ENCODE peak calls at places on chromosomes 7 and 10, in six cellular contexts. S, W, C, Z, Y and R are unnamed samples.

GRCh38 chr7:81470084-81470723 is 299.6 kb downstream of the HGF start:
- DNase-seq in S (peak), W (peak), C (peak), Z (peak), Y (peak), R (no peak)

GRCh38 chr10:123878666-123879311 is 12.8 kb downstream of the CPXM2 start:
- DNase-seq in S (no peak), W (no peak), C (no peak), Z (no peak), Y (no peak), R (no peak)

GRCh38 chr7:56157238-56157790 is 41.1 kb upstream of the NUPR2 start:
- DNase-seq in S (no peak), W (no peak), C (no peak), Z (no peak), Y (no peak), R (no peak)

GRCh38 chr7:72437610-72438009 is 25.5 kb upstream of the CALN1 start:
- DNase-seq in S (no peak), W (no peak), C (no peak), Z (no peak), Y (no peak), R (no peak)

GRCh38 chr7:68684246-68684850 is 913.9 kb upstream of the AUTS2 start:
- DNase-seq in S (no peak), W (no peak), C (no peak), Z (no peak), Y (no peak), R (no peak)

GRCh38 chr10:51176976-51177690 is 102.8 kb downstream of the PRKG1 start:
- DNase-seq in S (no peak), W (no peak), C (peak), Z (no peak), Y (no peak), R (no peak)

GRCh38 chr7:12747687-12748306 is 60.4 kb downstream of the ARL4A start:
- DNase-seq in S (no peak), W (no peak), C (no peak), Z (no peak), Y (no peak), R (no peak)

GRCh38 chr7:98283887-98284222 is 2.4 kb downstream of the BRI3 start:
- DNase-seq in S (no peak), W (no peak), C (no peak), Z (no peak), Y (no peak), R (no peak)

GRCh38 chr10:74822583-74823089 is 3.8 kb upstream of the KAT6B start:
- DNase-seq in S (no peak), W (no peak), C (no peak), Z (no peak), Y (no peak), R (no peak)

GRCh38 chr7:98283127-98283886 is 1.8 kb downstream of the BRI3 start:
- DNase-seq in S (no peak), W (no peak), C (peak), Z (no peak), Y (peak), R (no peak)

GRCh38 chr10:11270135-11270857 is 252.6 kb downstream of the CELF2 start:
- DNase-seq in S (peak), W (peak), C (peak), Z (peak), Y (peak), R (no peak)

GRCh38 chr10:2610946-2611345 is 456.4 kb upstream of the PFKP start:
- DNase-seq in S (no peak), W (no peak), C (no peak), Z (no peak), Y (no peak), R (no peak)

GRCh38 chr7:47576031-47576908 is 5.6 kb downstream of the TNS3 start:
- DNase-seq in S (no peak), W (peak), C (peak), Z (no peak), Y (peak), R (no peak)

GRCh38 chr10:89158446-89158845 is 48.7 kb downstream of the CH25H start:
- DNase-seq in S (no peak), W (no peak), C (no peak), Z (no peak), Y (no peak), R (no peak)

GRCh38 chr7:21617916-21618390 is 75.1 kb downstream of the DNAH11 start:
- DNase-seq in S (peak), W (peak), C (peak), Z (no peak), Y (peak), R (peak)

GRCh38 chr10:121792198-121792597 is 135.6 kb downstream of the ATE1 start:
- DNase-seq in S (no peak), W (no peak), C (peak), Z (no peak), Y (no peak), R (no peak)

GRCh38 chr10:120477006-120477722 is 20.1 kb downstream of the PLPP4 start:
- DNase-seq in S (peak), W (no peak), C (peak), Z (no peak), Y (no peak), R (no peak)

GRCh38 chr7:98992076-98992475 is 113.7 kb downstream of the TRRAP start:
- DNase-seq in S (no peak), W (no peak), C (no peak), Z (no peak), Y (peak), R (no peak)

GRCh38 chr10:85124592-85124991 is 796.2 kb downstream of the CCSER2 start:
- DNase-seq in S (no peak), W (no peak), C (no peak), Z (peak), Y (no peak), R (no peak)

GRCh38 chr7:39624202-39624807 is 933 bp downstream of the RALA start:
- DNase-seq in S (peak), W (no peak), C (peak), Z (no peak), Y (no peak), R (no peak)

GRCh38 chr10:48943096-48943495 is 3.5 kb upstream of the LRRC18 start:
- DNase-seq in S (no peak), W (no peak), C (no peak), Z (no peak), Y (no peak), R (no peak)

GRCh38 chr10:100684688-100685235 is 60.6 kb upstream of the PAX2 start:
- DNase-seq in S (no peak), W (no peak), C (no peak), Z (no peak), Y (no peak), R (no peak)

GRCh38 chr10:92123031-92123450 is 167.8 kb downstream of the CPEB3 start:
- DNase-seq in S (no peak), W (no peak), C (no peak), Z (no peak), Y (no peak), R (no peak)

GRCh38 chr7:84389242-84389641 is 194.7 kb upstream of the SEMA3A start:
- DNase-seq in S (no peak), W (no peak), C (no peak), Z (no peak), Y (no peak), R (no peak)

GRCh38 chr7:137751361-137752009 is 95.3 kb downstream of the DGKI start:
- DNase-seq in S (no peak), W (no peak), C (no peak), Z (no peak), Y (no peak), R (no peak)

GRCh38 chr7:88328787-88329186 is 22.1 kb upstream of the STEAP4 start:
- DNase-seq in S (no peak), W (no peak), C (no peak), Z (no peak), Y (no peak), R (no peak)

GRCh38 chr10:60107308-60107976 is 201.1 kb upstream of the CCDC6 start:
- DNase-seq in S (no peak), W (no peak), C (no peak), Z (no peak), Y (no peak), R (no peak)

GRCh38 chr7:100974021-100974420 is 4.7 kb downstream of the MUC12 start:
- DNase-seq in S (peak), W (no peak), C (peak), Z (no peak), Y (no peak), R (no peak)

GRCh38 chr7:155735442-155736118 is 76.7 kb downstream of the SHH start:
- DNase-seq in S (no peak), W (no peak), C (no peak), Z (no peak), Y (no peak), R (no peak)

GRCh38 chr7:140079121-140079536 is 16.4 kb upstream of the PARP12 start:
- DNase-seq in S (peak), W (no peak), C (peak), Z (no peak), Y (no peak), R (no peak)

GRCh38 chr7:22240904-22241571 is 115.9 kb downstream of the RAPGEF5 start:
- DNase-seq in S (no peak), W (no peak), C (no peak), Z (no peak), Y (no peak), R (no peak)

GRCh38 chr10:103772096-103772845 is 83.1 kb downstream of the SH3PXD2A start:
- DNase-seq in S (peak), W (peak), C (peak), Z (peak), Y (peak), R (peak)

GRCh38 chr10:124376411-124376810 is 42.3 kb downstream of the OAT start:
- DNase-seq in S (no peak), W (no peak), C (no peak), Z (no peak), Y (peak), R (peak)

GRCh38 chr7:158025651-158026600 is 561.7 kb downstream of the PTPRN2 start:
- DNase-seq in S (no peak), W (no peak), C (no peak), Z (no peak), Y (peak), R (no peak)

GRCh38 chr10:76185476-76186255 is 754.2 kb downstream of the LRMDA start:
- DNase-seq in S (no peak), W (no peak), C (no peak), Z (no peak), Y (no peak), R (no peak)
- H3K27ac ChIP-seq in S (no peak), W (no peak), C (no peak), Z (no peak), Y (no peak), R (no peak)

DNA sequence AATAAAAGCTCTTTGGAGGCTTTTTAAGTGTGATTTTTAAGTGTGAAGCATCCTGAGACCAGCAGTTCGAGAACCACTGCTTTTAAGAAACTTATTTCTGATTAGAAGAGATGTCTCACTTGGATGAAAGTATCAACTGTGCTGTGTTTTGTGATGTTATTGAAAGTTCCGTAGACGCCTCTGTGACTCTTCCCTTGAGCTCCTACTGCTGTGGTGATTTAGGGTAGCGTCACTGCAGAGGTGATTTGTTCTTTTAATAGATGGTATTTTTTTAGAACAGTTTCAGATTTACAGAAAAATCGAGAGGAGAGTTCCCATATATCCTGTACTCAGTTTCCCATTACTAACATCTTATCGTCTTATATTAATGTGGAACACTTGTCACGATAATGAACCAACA is 29.5 kb downstream of the FBH1 start:
- DNase-seq in S (no peak), W (no peak), C (no peak), Z (no peak), Y (no peak), R (no peak)
- H3K4me3 ChIP-seq in S (no peak), W (no peak), C (no peak), Z (no peak), Y (no peak), R (no peak)

GRCh38 chr10:5856701-5857004 is 33.0 kb downstream of the ANKRD16 start:
- DNase-seq in S (no peak), W (no peak), C (no peak), Z (no peak), Y (no peak), R (no peak)

GRCh38 chr10:5862360-5862929 is 27.2 kb downstream of the ANKRD16 start:
- DNase-seq in S (no peak), W (no peak), C (peak), Z (no peak), Y (no peak), R (no peak)

GRCh38 chr10:5860039-5860438 is 29.7 kb downstream of the ANKRD16 start:
- DNase-seq in S (no peak), W (no peak), C (no peak), Z (no peak), Y (no peak), R (no peak)

GRCh38 chr10:5858811-5859210 is 30.9 kb downstream of the ANKRD16 start:
- DNase-seq in S (no peak), W (no peak), C (no peak), Z (peak), Y (no peak), R (no peak)

DNA sequence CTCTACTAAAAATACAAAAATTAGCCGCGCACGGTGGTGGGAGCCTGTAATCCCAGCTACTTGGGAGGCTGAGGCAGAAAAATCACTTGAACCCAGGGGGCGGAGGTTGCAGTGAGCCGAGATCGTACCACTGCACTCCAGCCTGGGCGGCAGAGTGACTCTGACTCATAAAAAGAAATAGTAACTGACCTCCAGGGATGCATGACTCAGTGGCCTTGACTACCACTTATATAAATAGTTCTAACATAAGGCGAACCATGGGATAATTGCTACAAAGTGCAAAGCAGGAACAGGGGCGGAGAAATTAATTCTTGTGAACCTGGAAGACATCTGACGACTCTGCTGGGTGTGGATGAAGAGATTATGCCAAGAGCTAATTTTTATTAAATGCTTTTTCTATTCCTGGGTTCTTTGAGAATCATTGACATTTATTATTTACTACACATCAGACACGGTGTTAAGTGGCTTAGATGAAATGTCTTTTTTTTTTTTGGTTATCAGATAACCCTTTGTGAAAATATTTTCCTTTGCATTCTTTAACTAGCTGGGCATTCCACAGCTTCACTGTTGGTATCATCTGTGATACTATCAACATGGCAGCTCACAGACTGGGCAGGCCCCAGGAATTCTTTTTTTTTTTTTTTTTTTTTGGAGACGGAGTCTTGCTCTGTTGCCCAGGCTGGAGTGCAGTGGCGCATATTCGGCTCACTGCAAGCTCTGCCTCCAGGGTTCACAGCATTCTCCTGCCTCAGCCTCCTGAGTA is 28.2 kb downstream of the ANKRD16 start:
- DNase-seq in S (peak), W (no peak), C (peak), Z (no peak), Y (no peak), R (no peak)
- H3K27ac ChIP-seq in S (peak), W (no peak), C (peak), Z (no peak), Y (no peak), R (no peak)

GRCh38 chr10:67664936-67665335 is 31.1 kb downstream of the CTNNA3 start:
- DNase-seq in S (no peak), W (no peak), C (peak), Z (no peak), Y (no peak), R (no peak)

GRCh38 chr10:67662415-67662814 is 33.6 kb downstream of the CTNNA3 start:
- DNase-seq in S (no peak), W (no peak), C (no peak), Z (no peak), Y (no peak), R (no peak)

GRCh38 chr10:67657775-67658174 is 38.2 kb downstream of the CTNNA3 start:
- DNase-seq in S (no peak), W (no peak), C (no peak), Z (peak), Y (no peak), R (no peak)

GRCh38 chr10:67663449-67664087 is 32.4 kb downstream of the CTNNA3 start:
- DNase-seq in S (peak), W (peak), C (no peak), Z (peak), Y (no peak), R (no peak)

GRCh38 chr10:67659497-67659896 is 36.5 kb downstream of the CTNNA3 start:
- DNase-seq in S (no peak), W (no peak), C (no peak), Z (no peak), Y (no peak), R (no peak)
- H3K4me3 ChIP-seq in S (no peak), W (no peak), C (no peak), Z (no peak), Y (no peak), R (no peak)

GRCh38 chr10:114340816-114341215 is 63.5 kb downstream of the AFAP1L2 start:
- DNase-seq in S (no peak), W (peak), C (no peak), Z (no peak), Y (peak), R (no peak)

GRCh38 chr10:114345701-114346100 is 58.6 kb downstream of the AFAP1L2 start:
- DNase-seq in S (no peak), W (no peak), C (no peak), Z (no peak), Y (no peak), R (no peak)

GRCh38 chr10:114342976-114343375 is 61.3 kb downstream of the AFAP1L2 start:
- DNase-seq in S (no peak), W (no peak), C (no peak), Z (no peak), Y (no peak), R (no peak)

GRCh38 chr10:114346176-114347031 is 57.9 kb downstream of the AFAP1L2 start:
- DNase-seq in S (no peak), W (no peak), C (peak), Z (no peak), Y (no peak), R (no peak)

DNA sequence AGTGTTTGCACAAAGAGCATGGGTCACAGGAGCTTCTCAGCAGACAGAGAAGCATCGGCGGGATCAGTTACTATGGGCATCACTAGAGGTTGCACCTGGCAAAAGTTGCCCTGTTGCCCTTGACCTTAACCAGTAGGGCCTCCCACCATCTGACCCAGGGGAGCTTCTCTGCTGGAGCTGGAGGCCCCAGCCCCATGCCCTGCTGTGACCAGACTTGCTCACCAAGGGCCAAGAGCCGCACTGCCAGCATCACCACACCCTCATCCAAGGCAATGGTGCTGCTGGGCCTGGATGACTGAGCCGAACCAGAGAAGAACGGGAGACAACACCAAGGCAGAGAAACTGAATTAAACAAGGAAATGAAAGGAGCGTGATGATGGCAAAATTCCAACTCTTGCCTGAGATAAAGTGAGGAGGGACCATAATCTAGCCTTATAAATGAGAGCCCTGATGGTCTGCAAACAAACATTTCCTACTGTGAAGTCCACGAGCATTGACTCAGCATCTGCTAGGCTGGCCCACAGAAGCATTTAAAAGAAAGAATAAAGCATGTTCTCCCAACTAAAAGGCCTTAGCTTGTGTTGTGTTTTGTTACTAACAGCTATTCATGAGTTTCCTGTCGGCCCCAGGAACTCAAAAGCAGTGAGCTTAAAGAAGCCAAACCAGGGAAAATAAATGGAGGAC is 60.5 kb downstream of the AFAP1L2 start:
- DNase-seq in S (peak), W (no peak), C (peak), Z (no peak), Y (no peak), R (no peak)
- H3K27ac ChIP-seq in S (peak), W (no peak), C (no peak), Z (peak), Y (peak), R (no peak)